ENCODE peak calls at places on chromosomes 2 and 18, in six cellular contexts. C is IMR-90, Q is H9, B is trophoblast cell, M is mesenchymal stem cell, R is H1. F is an unnamed sample.

GRCh38 chr18:21184396-21184996 is 57.5 kb upstream of the GREB1L start:
- DNase-seq in C (no peak), Q (no peak), B (peak), M (no peak), R (no peak), F (no peak)

GRCh38 chr18:79624356-79624961 is 55.1 kb upstream of the CTDP1 start:
- DNase-seq in C (no peak), Q (no peak), B (no peak), M (no peak), R (no peak), F (no peak)

GRCh38 chr18:22739789-22740188 is 193.3 kb upstream of the RBBP8 start:
- DNase-seq in C (no peak), Q (no peak), B (no peak), M (no peak), R (no peak), F (no peak)

GRCh38 chr18:37182340-37183135 is 353.6 kb downstream of the KIAA1328 start:
- DNase-seq in C (no peak), Q (no peak), B (no peak), M (no peak), R (no peak), F (no peak)

GRCh38 chr18:14922031-14922430 is 174.1 kb downstream of the ANKRD30B start:
- DNase-seq in C (no peak), Q (no peak), B (no peak), M (no peak), R (no peak), F (no peak)

GRCh38 chr2:8000861-8001260 is 681.0 kb upstream of the ID2 start:
- DNase-seq in C (peak), Q (no peak), B (no peak), M (no peak), R (no peak), F (no peak)

GRCh38 chr2:65350714-65351113 is 81.7 kb downstream of the SPRED2 start:
- DNase-seq in C (no peak), Q (peak), B (peak), M (peak), R (no peak), F (no peak)

GRCh38 chr18:36424741-36425142 is 127.2 kb downstream of the FHOD3 start:
- DNase-seq in C (no peak), Q (no peak), B (peak), M (no peak), R (no peak), F (no peak)

GRCh38 chr2:64498438-64498837 is 25.7 kb upstream of the AFTPH start:
- DNase-seq in C (no peak), Q (no peak), B (no peak), M (no peak), R (no peak), F (no peak)

GRCh38 chr18:74373428-74373827 is 57.8 kb downstream of the C18orf63 start:
- DNase-seq in C (no peak), Q (no peak), B (no peak), M (no peak), R (no peak), F (no peak)

GRCh38 chr2:30772021-30772705 is 35.1 kb downstream of the CAPN13 start:
- DNase-seq in C (no peak), Q (peak), B (peak), M (no peak), R (no peak), F (no peak)

GRCh38 chr18:22734812-22735627 is 198.1 kb upstream of the RBBP8 start:
- DNase-seq in C (peak), Q (no peak), B (no peak), M (no peak), R (no peak), F (no peak)

GRCh38 chr18:47184419-47185050 is 8.4 kb upstream of the IER3IP1 start:
- DNase-seq in C (peak), Q (no peak), B (peak), M (peak), R (no peak), F (no peak)

GRCh38 chr2:136246086-136246669 is 128.2 kb upstream of the CXCR4 start:
- DNase-seq in C (peak), Q (peak), B (peak), M (peak), R (no peak), F (no peak)

GRCh38 chr2:24505534-24505933 is 14.5 kb downstream of the NCOA1 start:
- DNase-seq in C (no peak), Q (no peak), B (no peak), M (no peak), R (no peak), F (no peak)

GRCh38 chr2:54673501-54673998 is 49.9 kb upstream of the EML6 start:
- DNase-seq in C (no peak), Q (no peak), B (peak), M (no peak), R (no peak), F (no peak)

GRCh38 chr18:57925706-57926105 is 118.3 kb upstream of the NEDD4L start:
- DNase-seq in C (peak), Q (no peak), B (peak), M (peak), R (no peak), F (no peak)

GRCh38 chr2:121436918-121437317 is 93.8 kb upstream of the RNU4ATAC start:
- DNase-seq in C (no peak), Q (no peak), B (no peak), M (no peak), R (no peak), F (no peak)

GRCh38 chr2:39837856-39838453 is 58.9 kb upstream of the THUMPD2 start:
- DNase-seq in C (peak), Q (peak), B (peak), M (peak), R (no peak), F (no peak)

GRCh38 chr2:150296795-150297546 is 190.5 kb downstream of the RND3 start:
- DNase-seq in C (peak), Q (no peak), B (no peak), M (peak), R (no peak), F (no peak)

GRCh38 chr2:42340045-42340937 is 20.7 kb downstream of the COX7A2L start:
- DNase-seq in C (no peak), Q (no peak), B (no peak), M (no peak), R (no peak), F (no peak)

GRCh38 chr2:158214431-158214830 is 112.8 kb downstream of the UPP2 start:
- DNase-seq in C (no peak), Q (no peak), B (peak), M (peak), R (no peak), F (no peak)

GRCh38 chr2:219997341-219997851 is 370.0 kb downstream of the SLC4A3 start:
- DNase-seq in C (peak), Q (peak), B (peak), M (peak), R (peak), F (peak)

GRCh38 chr2:21123473-21124393 is at the start of gene TDRD15:
- DNase-seq in C (no peak), Q (no peak), B (no peak), M (no peak), R (no peak), F (no peak)

GRCh38 chr18:62450546-62451395 is 72.1 kb upstream of the ZCCHC2 start:
- DNase-seq in C (peak), Q (no peak), B (peak), M (peak), R (no peak), F (no peak)
- H2BK5ac ChIP-seq in C (no peak), Q (no peak), B (no peak), M (no peak), R (peak), F (no peak)

GRCh38 chr18:10057401-10057800 is 143.6 kb downstream of the VAPA start:
- DNase-seq in C (no peak), Q (no peak), B (peak), M (no peak), R (no peak), F (no peak)
- H2AFZ ChIP-seq in C (peak), Q (no peak), B (no peak), M (no peak), R (no peak), F (no peak)

GRCh38 chr2:126777620-126777978 is 121.1 kb upstream of the TEX51 start:
- DNase-seq in C (no peak), Q (no peak), B (no peak), M (no peak), R (no peak), F (no peak)

GRCh38 chr2:126776701-126777619 is 121.0 kb downstream of the GYPC start:
- DNase-seq in C (peak), Q (peak), B (peak), M (peak), R (peak), F (peak)

GRCh38 chr2:126776255-126776654 is 120.3 kb downstream of the GYPC start:
- DNase-seq in C (no peak), Q (no peak), B (no peak), M (peak), R (no peak), F (no peak)

GRCh38 chr2:126779286-126779605 is 119.4 kb upstream of the TEX51 start:
- DNase-seq in C (no peak), Q (no peak), B (no peak), M (no peak), R (no peak), F (no peak)

DNA sequence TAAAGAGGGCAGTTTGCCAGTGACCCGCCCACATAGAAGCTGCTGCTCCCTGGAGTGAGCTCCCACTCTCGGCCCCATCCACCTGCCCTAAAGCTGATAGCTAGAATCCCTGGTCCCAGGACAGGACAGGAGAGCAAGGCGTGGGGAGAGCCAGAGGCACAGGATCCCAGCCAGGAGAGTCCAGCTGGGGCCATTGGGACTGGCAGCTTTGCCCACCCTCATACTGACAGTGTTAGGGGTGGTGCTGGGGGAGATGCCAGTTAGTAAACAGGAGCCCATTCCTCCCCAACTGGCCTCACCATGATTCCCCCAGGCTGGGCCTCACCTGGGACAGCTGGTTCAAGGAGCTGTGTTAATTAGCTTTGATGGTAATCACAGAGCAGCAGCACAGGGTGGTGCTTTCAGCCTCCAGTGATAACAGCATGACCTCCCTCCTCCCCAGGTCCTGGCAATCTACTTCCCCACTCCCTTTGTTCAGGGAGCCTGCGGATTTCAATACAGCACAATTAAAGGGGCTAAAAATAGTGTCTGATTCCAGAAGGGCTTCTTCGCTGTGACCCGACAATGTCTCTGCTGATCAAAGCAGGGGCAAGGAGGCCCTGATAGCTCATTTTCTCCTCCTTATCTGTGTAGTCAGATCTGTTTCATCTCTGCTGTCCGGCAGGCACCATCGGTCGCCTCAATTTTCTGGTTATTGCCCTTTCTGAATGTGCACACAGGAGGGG is 120.0 kb upstream of the TEX51 start:
- DNase-seq in C (no peak), Q (no peak), B (no peak), M (no peak), R (no peak), F (peak)
- H2BK5ac ChIP-seq in C (no peak), Q (no peak), B (no peak), M (no peak), R (no peak), F (no peak)

DNA sequence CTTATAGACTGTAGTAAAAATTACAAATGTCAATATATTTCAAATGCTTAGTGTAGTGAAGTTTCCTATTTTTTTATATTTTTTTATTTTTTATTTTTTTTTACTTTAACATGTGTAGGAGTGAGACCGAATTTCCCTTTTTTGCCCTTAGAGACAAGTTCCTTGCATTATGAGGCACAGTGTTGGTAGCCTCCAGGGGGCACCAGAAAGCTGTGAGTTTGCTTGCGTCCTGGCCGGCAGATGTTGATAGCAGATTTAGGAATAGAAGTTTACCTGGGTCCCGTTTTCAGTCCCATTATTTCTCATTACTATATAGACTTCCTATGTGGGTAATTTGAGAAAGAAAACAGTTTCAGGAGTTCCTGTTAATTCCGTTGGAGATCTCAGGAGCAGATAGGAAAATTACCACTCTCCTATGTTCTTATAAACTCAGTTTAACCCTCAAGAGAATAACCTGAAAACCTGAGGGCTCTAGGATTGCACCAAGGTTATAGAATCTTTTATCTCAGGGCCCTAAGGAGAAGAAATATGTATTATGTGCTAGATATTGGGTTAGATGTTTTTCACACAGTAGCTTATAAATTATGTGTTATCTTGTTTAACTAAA is 157.5 kb upstream of the SESTD1 start:
- DNase-seq in C (peak), Q (peak), B (peak), M (peak), R (peak), F (peak)
- H2AFZ ChIP-seq in C (no peak), Q (no peak), B (no peak), M (no peak), R (no peak), F (no peak)

GRCh38 chr2:232551289-232551688 is 800 bp downstream of the EIF4E2 start:
- DNase-seq in C (no peak), Q (no peak), B (peak), M (no peak), R (no peak), F (no peak)

GRCh38 chr2:232551776-232552175 is 1.3 kb downstream of the EIF4E2 start:
- DNase-seq in C (no peak), Q (no peak), B (no peak), M (no peak), R (no peak), F (no peak)

GRCh38 chr2:232550351-232551261 is at the start of the genes EIF4E2 and TIGD1:
- DNase-seq in C (peak), Q (peak), B (peak), M (peak), R (peak), F (peak)

GRCh38 chr2:232547991-232548390 is 2.4 kb downstream of the TIGD1 start:
- DNase-seq in C (no peak), Q (no peak), B (no peak), M (no peak), R (no peak), F (no peak)

GRCh38 chr2:232549655-232550350 is 554 bp downstream of the TIGD1 start:
- DNase-seq in C (no peak), Q (no peak), B (no peak), M (no peak), R (no peak), F (no peak)
- H2BK5ac ChIP-seq in C (peak), Q (no peak), B (peak), M (no peak), R (peak), F (peak)

GRCh38 chr18:2395427-2396161 is 175.7 kb downstream of the METTL4 start:
- DNase-seq in C (no peak), Q (no peak), B (no peak), M (no peak), R (no peak), F (no peak)

GRCh38 chr18:2391470-2391869 is 179.8 kb downstream of the METTL4 start:
- DNase-seq in C (no peak), Q (no peak), B (no peak), M (no peak), R (no peak), F (no peak)

GRCh38 chr18:2402084-2402483 is 169.2 kb downstream of the METTL4 start:
- DNase-seq in C (peak), Q (no peak), B (peak), M (peak), R (no peak), F (no peak)

GRCh38 chr18:2400701-2401191 is 170.6 kb downstream of the METTL4 start:
- DNase-seq in C (no peak), Q (no peak), B (no peak), M (no peak), R (no peak), F (no peak)

DNA sequence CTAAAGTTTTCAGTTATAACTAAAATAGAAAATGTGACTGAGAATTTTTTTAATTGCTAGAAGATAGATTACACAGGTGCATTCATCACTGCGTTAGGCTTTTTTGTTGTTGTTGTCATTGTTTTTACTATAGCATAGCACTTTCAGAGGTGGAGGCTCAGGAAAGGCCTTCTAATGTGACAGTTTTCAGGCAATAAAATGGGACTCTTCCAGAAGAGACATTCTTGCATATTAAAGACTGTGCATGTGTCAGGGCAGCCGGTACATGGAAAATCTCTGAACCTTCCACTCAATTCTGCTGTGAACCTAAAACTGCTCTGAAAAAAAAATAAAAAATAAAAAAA is 175.2 kb downstream of the METTL4 start:
- DNase-seq in C (no peak), Q (no peak), B (no peak), M (no peak), R (no peak), F (no peak)
- H2AFZ ChIP-seq in C (no peak), Q (no peak), B (no peak), M (no peak), R (no peak), F (no peak)

GRCh38 chr2:78408795-78409118 is 616.7 kb upstream of the REG3G start:
- DNase-seq in C (no peak), Q (no peak), B (no peak), M (no peak), R (no peak), F (no peak)
- H2BK5ac ChIP-seq in C (no peak), Q (no peak), B (no peak), M (no peak), R (no peak), F (no peak)

DNA sequence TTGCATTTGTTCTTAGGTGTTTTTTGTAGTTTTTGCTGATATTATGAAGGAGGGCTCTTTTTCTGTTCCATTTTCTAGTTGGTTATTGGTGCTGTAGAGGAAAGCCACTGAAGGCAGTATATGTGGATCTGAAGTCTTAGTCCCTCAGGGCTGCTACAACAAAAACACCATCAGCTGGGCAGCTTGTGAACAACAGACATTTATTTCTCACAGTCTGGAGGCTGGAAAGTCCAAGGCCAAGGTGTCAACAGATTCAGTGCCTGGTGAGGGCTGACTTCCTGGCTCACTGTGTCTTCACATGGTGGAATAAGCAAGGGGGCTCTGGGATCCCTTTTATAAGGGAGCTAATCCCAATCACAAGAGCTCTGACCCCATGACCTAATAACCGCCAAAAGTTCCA is 31.4 kb upstream of the HDAC4 start:
- DNase-seq in C (no peak), Q (no peak), B (no peak), M (no peak), R (no peak), F (no peak)
- H2AFZ ChIP-seq in C (no peak), Q (no peak), B (no peak), M (no peak), R (no peak), F (no peak)